ENCODE peak calls at places on chromosome 5, in ten cellular contexts. One of them, this sample, is unnamed. For H3K4me1 and H4K20me1, the result is how much of the 10 kb centered on the place peaks cover.

GRCh38 chr5:59826996-59827395 is 66.5 kb downstream of the PDE4D start:
- DNase-seq in PC-3: no peak
- DNase-seq in fibroblast of lung: no peak
- DNase-seq in IMR-90: no peak
- DNase-seq in GM12878: no peak
- DNase-seq in GM23338: no peak
- DNase-seq in GM23248: no peak
- DNase-seq in PC-9: no peak
- DNase-seq in H9: no peak
- DNase-seq in OCI-LY7: no peak
- DNase-seq in this sample: no peak

GRCh38 chr5:1480806-1481205 is 35.6 kb upstream of the SLC6A3 start:
- DNase-seq in fibroblast of lung: no peak
- DNase-seq in IMR-90: no peak
- DNase-seq in GM23248: no peak
- DNase-seq in GM12878: no peak
- DNase-seq in PC-3: no peak
- DNase-seq in GM23338: no peak
- DNase-seq in H9: no peak
- DNase-seq in OCI-LY7: no peak
- DNase-seq in PC-9: no peak
- DNase-seq in this sample: no peak

GRCh38 chr5:40681351-40682311 is 1.9 kb downstream of the PTGER4 start:
- DNase-seq in fibroblast of lung: peak
- DNase-seq in PC-3: no peak
- DNase-seq in GM23248: peak
- DNase-seq in H9: peak
- DNase-seq in OCI-LY7: no peak
- DNase-seq in IMR-90: no peak
- DNase-seq in GM12878: no peak
- DNase-seq in GM23338: peak
- DNase-seq in PC-9: no peak
- DNase-seq in this sample: no peak

GRCh38 chr5:139014726-139015125 is 139.6 kb upstream of the LRRTM2 start:
- DNase-seq in OCI-LY7: no peak
- DNase-seq in GM23338: no peak
- DNase-seq in GM23248: peak
- DNase-seq in fibroblast of lung: peak
- DNase-seq in IMR-90: peak
- DNase-seq in PC-9: peak
- DNase-seq in PC-3: peak
- DNase-seq in GM12878: no peak
- DNase-seq in H9: no peak
- DNase-seq in this sample: no peak

GRCh38 chr5:69450116-69450515 is 35.2 kb downstream of the MARVELD2 start:
- DNase-seq in PC-3: peak
- DNase-seq in GM23338: no peak
- DNase-seq in H9: no peak
- DNase-seq in fibroblast of lung: peak
- DNase-seq in GM23248: peak
- DNase-seq in GM12878: no peak
- DNase-seq in PC-9: peak
- DNase-seq in IMR-90: peak
- DNase-seq in OCI-LY7: no peak
- DNase-seq in this sample: no peak

GRCh38 chr5:32195265-32195664 is 21.1 kb upstream of the GOLPH3 start:
- DNase-seq in PC-3: no peak
- DNase-seq in GM23248: no peak
- DNase-seq in GM12878: no peak
- DNase-seq in H9: no peak
- DNase-seq in OCI-LY7: no peak
- DNase-seq in IMR-90: no peak
- DNase-seq in fibroblast of lung: no peak
- DNase-seq in GM23338: no peak
- DNase-seq in PC-9: no peak
- DNase-seq in this sample: no peak

GRCh38 chr5:76790632-76791290 is 28.1 kb upstream of the F2RL1 start:
- DNase-seq in IMR-90: peak
- DNase-seq in GM23248: peak
- DNase-seq in H9: no peak
- DNase-seq in GM12878: no peak
- DNase-seq in PC-9: peak
- DNase-seq in PC-3: peak
- DNase-seq in fibroblast of lung: peak
- DNase-seq in GM23338: no peak
- DNase-seq in OCI-LY7: no peak
- DNase-seq in this sample: no peak

GRCh38 chr5:53161876-53162275 is 52.3 kb upstream of the MOCS2 start:
- DNase-seq in PC-9: no peak
- DNase-seq in OCI-LY7: no peak
- DNase-seq in H9: no peak
- DNase-seq in GM23248: peak
- DNase-seq in IMR-90: peak
- DNase-seq in GM23338: no peak
- DNase-seq in fibroblast of lung: peak
- DNase-seq in GM12878: no peak
- DNase-seq in PC-3: no peak
- DNase-seq in this sample: no peak

GRCh38 chr5:145936401-145937131 is at the start of gene SH3RF2:
- DNase-seq in IMR-90: peak
- DNase-seq in GM23338: peak
- DNase-seq in GM23248: peak
- DNase-seq in PC-9: peak
- DNase-seq in GM12878: no peak
- DNase-seq in H9: peak
- DNase-seq in fibroblast of lung: peak
- DNase-seq in PC-3: peak
- DNase-seq in OCI-LY7: no peak
- DNase-seq in this sample: no peak

GRCh38 chr5:3325811-3326568 is 269.6 kb upstream of the IRX1 start:
- DNase-seq in OCI-LY7: no peak
- DNase-seq in GM23338: no peak
- DNase-seq in IMR-90: no peak
- DNase-seq in fibroblast of lung: no peak
- DNase-seq in PC-9: no peak
- DNase-seq in GM23248: peak
- DNase-seq in PC-3: no peak
- DNase-seq in H9: no peak
- DNase-seq in GM12878: no peak
- DNase-seq in this sample: no peak
- H3K4me1 ChIP-seq in OCI-LY7: under half
- H3K4me1 ChIP-seq in GM23338: under half
- H3K4me1 ChIP-seq in IMR-90: under half
- H3K4me1 ChIP-seq in fibroblast of lung: under half
- H3K4me1 ChIP-seq in PC-9: under half
- H3K4me1 ChIP-seq in GM23248: under half
- H3K4me1 ChIP-seq in PC-3: under half
- H3K4me1 ChIP-seq in H9: under half
- H3K4me1 ChIP-seq in GM12878: under half
- H3K4me1 ChIP-seq in this sample: under half

GRCh38 chr5:96433066-96433447 is at the start of gene PCSK1:
- DNase-seq in GM12878: no peak
- DNase-seq in fibroblast of lung: peak
- DNase-seq in PC-9: no peak
- DNase-seq in H9: peak
- DNase-seq in GM23338: peak
- DNase-seq in GM23248: peak
- DNase-seq in IMR-90: no peak
- DNase-seq in PC-3: no peak
- DNase-seq in OCI-LY7: no peak
- DNase-seq in this sample: no peak
- H3K27ac ChIP-seq in GM12878: no peak
- H3K27ac ChIP-seq in fibroblast of lung: no peak
- H3K27ac ChIP-seq in PC-9: no peak
- H3K27ac ChIP-seq in H9: no peak
- H3K27ac ChIP-seq in GM23338: no peak
- H3K27ac ChIP-seq in GM23248: no peak
- H3K27ac ChIP-seq in IMR-90: no peak
- H3K27ac ChIP-seq in PC-3: no peak
- H3K27ac ChIP-seq in OCI-LY7: no peak
- H3K27ac ChIP-seq in this sample: no peak

GRCh38 chr5:134145061-134145757 is 30.7 kb downstream of the TCF7 start:
- DNase-seq in GM12878: no peak
- DNase-seq in GM23248: no peak
- DNase-seq in H9: no peak
- DNase-seq in IMR-90: no peak
- DNase-seq in fibroblast of lung: no peak
- DNase-seq in PC-9: no peak
- DNase-seq in OCI-LY7: no peak
- DNase-seq in GM23338: no peak
- DNase-seq in PC-3: no peak
- DNase-seq in this sample: no peak

GRCh38 chr5:134142088-134142487 is 27.6 kb downstream of the TCF7 start:
- DNase-seq in H9: peak
- DNase-seq in OCI-LY7: no peak
- DNase-seq in PC-9: no peak
- DNase-seq in IMR-90: no peak
- DNase-seq in GM12878: no peak
- DNase-seq in PC-3: no peak
- DNase-seq in fibroblast of lung: no peak
- DNase-seq in GM23338: no peak
- DNase-seq in GM23248: no peak
- DNase-seq in this sample: no peak

GRCh38 chr5:134142806-134143205 is 28.3 kb downstream of the TCF7 start:
- DNase-seq in H9: peak
- DNase-seq in GM23338: no peak
- DNase-seq in PC-3: no peak
- DNase-seq in GM23248: no peak
- DNase-seq in GM12878: no peak
- DNase-seq in OCI-LY7: no peak
- DNase-seq in fibroblast of lung: no peak
- DNase-seq in IMR-90: no peak
- DNase-seq in PC-9: no peak
- DNase-seq in this sample: no peak

GRCh38 chr5:134143964-134144941 is 29.8 kb downstream of the TCF7 start:
- DNase-seq in OCI-LY7: no peak
- DNase-seq in PC-9: no peak
- DNase-seq in fibroblast of lung: no peak
- DNase-seq in GM23248: no peak
- DNase-seq in GM12878: no peak
- DNase-seq in IMR-90: no peak
- DNase-seq in GM23338: no peak
- DNase-seq in PC-3: no peak
- DNase-seq in H9: no peak
- DNase-seq in this sample: no peak

GRCh38 chr5:134143431-134143830 is 28.9 kb downstream of the TCF7 start:
- DNase-seq in GM23248: no peak
- DNase-seq in fibroblast of lung: no peak
- DNase-seq in OCI-LY7: no peak
- DNase-seq in GM23338: no peak
- DNase-seq in GM12878: no peak
- DNase-seq in PC-9: no peak
- DNase-seq in PC-3: no peak
- DNase-seq in IMR-90: no peak
- DNase-seq in H9: no peak
- DNase-seq in this sample: no peak
- H4K20me1 ChIP-seq in GM23248: under half
- H4K20me1 ChIP-seq in fibroblast of lung: under half
- H4K20me1 ChIP-seq in OCI-LY7: under half
- H4K20me1 ChIP-seq in GM23338: under half
- H4K20me1 ChIP-seq in GM12878: under half
- H4K20me1 ChIP-seq in PC-9: under half
- H4K20me1 ChIP-seq in PC-3: under half
- H4K20me1 ChIP-seq in IMR-90: half or more
- H4K20me1 ChIP-seq in H9: under half
- H4K20me1 ChIP-seq in this sample: half or more

DNA sequence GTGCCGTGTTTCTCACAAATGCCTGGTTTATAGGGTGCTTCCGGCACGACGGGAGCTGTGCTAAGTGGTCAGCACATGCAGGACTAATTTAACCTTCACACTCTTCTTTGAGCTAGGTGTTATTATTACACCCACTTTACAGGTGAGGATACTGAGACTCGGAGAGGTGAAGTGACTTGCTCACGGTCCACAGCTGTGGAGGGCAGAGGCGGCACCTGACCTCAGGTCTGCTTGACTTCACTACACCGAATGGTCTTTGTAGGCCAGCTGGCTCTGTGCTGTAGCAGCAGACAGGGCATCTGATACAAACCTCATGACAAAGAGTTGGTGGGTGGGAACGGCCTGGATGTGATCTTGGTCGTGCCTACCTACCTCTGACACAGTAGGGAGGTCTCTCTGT is 102.0 kb upstream of the BOD1 start:
- DNase-seq in PC-9: no peak
- DNase-seq in fibroblast of lung: no peak
- DNase-seq in GM23338: no peak
- DNase-seq in H9: no peak
- DNase-seq in PC-3: no peak
- DNase-seq in IMR-90: no peak
- DNase-seq in GM12878: no peak
- DNase-seq in GM23248: no peak
- DNase-seq in OCI-LY7: no peak
- DNase-seq in this sample: no peak
- H3K4me1 ChIP-seq in PC-9: under half
- H3K4me1 ChIP-seq in fibroblast of lung: under half
- H3K4me1 ChIP-seq in GM23338: under half
- H3K4me1 ChIP-seq in H9: under half
- H3K4me1 ChIP-seq in PC-3: under half
- H3K4me1 ChIP-seq in IMR-90: under half
- H3K4me1 ChIP-seq in GM12878: under half
- H3K4me1 ChIP-seq in GM23248: under half
- H3K4me1 ChIP-seq in OCI-LY7: half or more
- H3K4me1 ChIP-seq in this sample: half or more